ENCODE peak calls at places on chromosomes 4 and X, in six cellular contexts. G, O, U, T, C and R are unnamed samples. For H3K4me1, the result is how much of the 10 kb centered on the place peaks cover.

GRCh38 chr4:168648929-168649328 is 152.1 kb downstream of the PALLD start:
- DNase-seq in C (no peak), G (no peak), U (no peak), O (peak), T (peak), R (peak)

GRCh38 chr4:90127706-90128345 is 632 bp downstream of the CCSER1 start:
- DNase-seq in U (no peak), G (no peak), O (no peak), C (peak), T (peak), R (peak)

GRCh38 chr4:40515398-40516293 is 114.0 kb downstream of the RBM47 start:
- DNase-seq in G (no peak), T (peak), U (peak), O (no peak), C (peak), R (no peak)

GRCh38 chr4:52968696-52969095 is 106.6 kb downstream of the RASL11B start:
- DNase-seq in T (no peak), U (no peak), C (no peak), G (no peak), O (no peak), R (no peak)

GRCh38 chrX:110210417-110211139 is 107.3 kb downstream of the AMMECR1 start:
- DNase-seq in O (peak), C (no peak), T (peak), G (peak), U (no peak), R (peak)

GRCh38 chrX:40169193-40170086 is 71.7 kb upstream of the BCOR start:
- DNase-seq in T (no peak), G (peak), U (peak), C (peak), O (peak), R (peak)

GRCh38 chr4:183940807-183941310 is 35.8 kb downstream of the STOX2 start:
- DNase-seq in T (no peak), G (no peak), O (peak), U (no peak), C (no peak), R (peak)

GRCh38 chrX:40145001-40145631 is 47.4 kb upstream of the BCOR start:
- DNase-seq in T (peak), U (no peak), O (no peak), C (no peak), G (no peak), R (no peak)

GRCh38 chr4:7398104-7398423 is 36.7 kb downstream of the PSAPL1 start:
- DNase-seq in C (no peak), T (no peak), U (no peak), O (peak), G (no peak), R (peak)

GRCh38 chrX:53260836-53261235 is 20.5 kb downstream of the IQSEC2 start:
- DNase-seq in U (no peak), G (no peak), T (no peak), C (no peak), O (no peak), R (no peak)

GRCh38 chrX:53261573-53261972 is 19.8 kb downstream of the IQSEC2 start:
- DNase-seq in G (no peak), U (no peak), O (no peak), T (no peak), C (no peak), R (no peak)

GRCh38 chrX:53263597-53264094 is 17.7 kb downstream of the IQSEC2 start:
- DNase-seq in C (no peak), O (peak), G (peak), U (peak), T (peak), R (peak)

GRCh38 chrX:53262189-53262917 is 19.0 kb downstream of the IQSEC2 start:
- DNase-seq in U (no peak), T (no peak), O (no peak), G (no peak), C (no peak), R (no peak)

GRCh38 chrX:53262918-53263394 is 18.4 kb downstream of the IQSEC2 start:
- DNase-seq in C (no peak), T (peak), G (peak), U (peak), O (peak), R (peak)
- H3K4me1 ChIP-seq in C (under half), T (under half), G (under half), U (half or more), O (under half), R (under half)

DNA sequence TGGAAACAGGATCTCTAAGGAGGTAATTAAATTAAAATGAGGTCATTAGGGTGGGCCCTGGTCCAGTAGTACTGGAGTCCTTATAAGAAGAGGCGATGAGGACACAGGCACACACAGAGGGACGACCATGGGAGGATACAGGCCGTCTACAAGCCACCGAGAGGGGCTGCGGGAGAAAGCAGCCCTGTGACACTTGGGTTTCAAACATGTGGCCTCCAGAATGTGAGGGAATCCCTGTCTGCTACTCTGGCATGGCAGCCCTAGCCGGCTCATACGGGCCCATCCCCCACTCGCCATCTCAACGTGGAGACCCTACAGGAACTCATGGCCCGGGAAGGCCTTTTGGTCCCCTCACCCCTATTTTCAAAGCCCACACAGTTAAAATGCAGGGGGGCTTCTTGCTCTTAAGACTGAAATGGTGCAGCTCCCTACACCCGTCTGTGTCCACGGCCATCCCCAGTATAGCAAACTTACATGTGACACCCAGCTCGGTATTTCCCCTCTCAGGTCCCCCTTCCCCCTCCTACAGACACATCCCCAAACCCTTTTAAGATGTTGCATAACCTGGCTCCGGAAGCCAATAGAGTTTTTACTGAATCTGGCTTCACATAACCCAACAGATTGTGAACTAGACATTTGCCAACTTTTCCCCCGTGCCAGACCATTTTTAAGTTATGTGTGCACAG is 124.1 kb upstream of the TBL1X start:
- DNase-seq in T (peak), U (no peak), G (no peak), O (peak), C (peak), R (peak)
- H3K4me3 ChIP-seq in T (peak), U (no peak), G (no peak), O (no peak), C (peak), R (no peak)

GRCh38 chr4:126977306-126977705 is 655.5 kb upstream of the INTU start:
- DNase-seq in T (peak), U (no peak), C (no peak), G (no peak), O (peak), R (no peak)
- H2AFZ ChIP-seq in T (peak), U (peak), C (no peak), G (no peak), O (peak), R (peak)

DNA sequence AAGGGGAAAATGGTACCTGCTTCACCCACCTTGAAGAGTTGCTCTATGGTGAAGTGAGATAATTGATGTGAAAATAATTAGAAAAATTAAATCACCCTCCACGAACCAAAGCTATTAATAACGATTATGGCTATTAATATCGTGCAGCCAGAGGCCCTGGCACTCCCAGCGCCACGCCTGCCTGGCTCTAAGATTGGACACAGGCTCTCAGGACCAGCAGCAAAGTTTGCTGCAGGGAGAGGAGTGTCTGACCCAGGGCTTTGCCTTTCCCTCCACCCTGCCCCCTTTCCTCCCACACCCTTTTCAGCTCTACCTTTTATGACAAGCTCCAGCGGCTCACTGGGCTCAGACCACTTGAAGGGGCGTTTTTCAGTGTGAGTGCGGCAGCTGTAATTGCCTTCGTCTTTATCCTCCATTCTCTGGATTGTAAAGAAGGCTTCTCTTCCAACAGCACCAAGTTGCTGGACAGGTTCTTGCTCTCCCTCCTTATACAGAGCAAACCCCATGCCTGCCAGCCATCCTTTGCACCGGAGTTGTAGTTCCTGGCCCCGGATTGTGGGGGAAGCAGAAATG is 11.5 kb downstream of the IGSF1 start:
- DNase-seq in C (no peak), G (no peak), U (no peak), O (no peak), T (no peak), R (no peak)
- H3K4me1 ChIP-seq in C (under half), G (under half), U (under half), O (under half), T (under half), R (under half)

GRCh38 chr4:122458625-122459024 is 2.1 kb upstream of the IL2 start:
- DNase-seq in G (no peak), T (peak), U (no peak), O (peak), C (no peak), R (peak)
- H3K4me3 ChIP-seq in G (peak), T (peak), U (peak), O (peak), C (no peak), R (peak)

DNA sequence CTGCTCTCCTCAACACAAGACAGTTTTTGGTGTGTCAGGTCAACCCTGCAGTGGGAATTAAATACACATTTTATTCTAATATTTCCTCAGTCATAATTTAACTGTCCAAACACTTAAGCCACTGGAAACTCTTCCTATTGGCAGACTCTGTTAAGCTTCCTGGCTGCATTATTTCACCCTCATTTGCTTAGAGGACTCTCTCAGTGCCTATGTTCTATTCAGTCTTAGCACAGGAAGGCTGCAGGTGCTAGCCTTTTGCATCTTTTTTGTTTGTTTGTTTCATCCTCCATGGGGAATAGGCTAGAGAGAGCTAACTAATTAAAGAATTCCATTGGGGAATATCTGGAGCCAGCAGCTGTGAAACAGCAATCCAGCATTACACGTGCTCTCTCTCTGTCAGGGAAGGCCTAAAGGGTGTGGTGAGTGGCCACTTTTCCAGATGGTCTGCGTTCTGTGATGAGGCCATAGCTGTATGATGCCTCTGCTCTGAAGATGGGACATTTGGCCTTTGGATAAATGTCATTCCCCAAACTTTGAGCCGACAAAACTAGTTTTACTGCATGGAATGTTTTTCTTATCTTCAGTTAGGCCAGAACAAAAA is 633.5 kb downstream of the SPRY1 start:
- DNase-seq in G (no peak), T (no peak), O (no peak), U (no peak), C (no peak), R (no peak)
- H2AFZ ChIP-seq in G (no peak), T (peak), O (no peak), U (no peak), C (no peak), R (no peak)

DNA sequence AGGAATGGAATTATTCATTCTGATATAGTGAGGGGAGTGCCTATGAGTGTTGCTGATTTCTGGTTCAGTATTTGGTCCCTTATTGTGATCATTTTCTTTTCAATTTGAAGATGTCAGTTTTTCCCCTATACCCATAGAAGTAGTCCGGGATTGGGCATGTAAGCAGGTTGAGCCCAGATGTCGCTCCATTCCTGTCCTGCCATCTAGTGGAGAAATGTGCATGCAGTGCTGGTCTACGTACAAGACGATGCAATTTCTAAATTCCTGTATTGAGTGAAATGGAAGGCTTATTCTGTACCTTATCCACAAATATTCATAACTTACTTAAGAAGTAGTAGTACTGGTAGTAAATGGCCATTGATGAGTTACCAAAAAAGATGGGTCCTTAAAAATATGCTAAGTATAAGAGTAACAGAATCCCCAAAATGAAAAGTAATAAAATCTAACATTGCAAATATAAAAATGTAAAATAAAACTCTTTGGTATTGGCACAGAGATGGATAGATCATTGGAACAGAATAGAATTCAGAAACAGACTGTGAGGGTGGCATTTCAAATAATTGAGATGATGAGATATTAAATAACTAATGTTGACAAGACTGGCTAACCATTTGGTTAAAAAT is 60.9 kb downstream of the UGT8 start:
- DNase-seq in G (peak), T (peak), U (peak), O (peak), C (peak), R (peak)
- H3K4me1 ChIP-seq in G (under half), T (under half), U (under half), O (under half), C (under half), R (under half)

GRCh38 chr4:47031011-47031678 is at the start of gene GABRB1:
- DNase-seq in O (peak), G (no peak), U (peak), T (peak), C (peak), R (peak)
- H3K4me3 ChIP-seq in O (peak), G (no peak), U (no peak), T (peak), C (peak), R (peak)